ENCODE peak calls at places on chromosomes 7 and 10, in five cellular contexts. J, K, T, E and D are unnamed samples.

GRCh38 chr7:27651702-27652101 is 11.0 kb downstream of the HIBADH start:
- DNase-seq in T (no peak), J (no peak), E (no peak), K (no peak), D (no peak)

GRCh38 chr10:52314822-52315552 is 906 bp downstream of the DKK1 start:
- DNase-seq in K (peak), T (peak), J (no peak), E (no peak), D (no peak)

GRCh38 chr10:78025685-78026364 is 3.5 kb downstream of the POLR3A start:
- DNase-seq in T (no peak), J (no peak), E (no peak), K (no peak), D (no peak)

GRCh38 chr7:75915416-75916156 is 631 bp downstream of the POR start:
- DNase-seq in T (peak), E (no peak), K (peak), J (peak), D (no peak)

GRCh38 chr7:39624202-39624807 is 933 bp downstream of the RALA start:
- DNase-seq in E (no peak), K (peak), J (no peak), T (no peak), D (no peak)

GRCh38 chr7:91183408-91183807 is 80.8 kb upstream of the FZD1 start:
- DNase-seq in T (no peak), J (no peak), E (no peak), K (no peak), D (no peak)

GRCh38 chr7:86911703-86912102 is 147.8 kb downstream of the ELAPOR2 start:
- DNase-seq in E (no peak), K (no peak), T (no peak), J (no peak), D (no peak)

GRCh38 chr10:54854389-54854788 is 53.4 kb upstream of the PCDH15 start:
- DNase-seq in J (no peak), T (no peak), E (no peak), K (no peak), D (no peak)

GRCh38 chr10:49624629-49625028 is 10.8 kb downstream of the CHAT start:
- DNase-seq in K (no peak), E (no peak), T (no peak), J (no peak), D (no peak)

GRCh38 chr7:46707973-46708372 is 786.9 kb upstream of the IGFBP3 start:
- DNase-seq in K (no peak), E (no peak), J (no peak), T (no peak), D (no peak)

GRCh38 chr10:126481181-126481580 is 92.9 kb upstream of the ADAM12 start:
- DNase-seq in K (no peak), T (no peak), E (no peak), J (no peak), D (no peak)

GRCh38 chr7:35545831-35546230 is 149.1 kb downstream of the HERPUD2 start:
- DNase-seq in T (no peak), K (no peak), J (no peak), E (no peak), D (no peak)

GRCh38 chr7:82264752-82265305 is 178.7 kb downstream of the CACNA2D1 start:
- DNase-seq in K (no peak), T (no peak), J (no peak), E (no peak), D (no peak)

GRCh38 chr7:90244909-90245841 is at the start of gene CFAP69:
- DNase-seq in J (peak), E (peak), K (peak), T (peak), D (peak)

GRCh38 chr7:82124445-82124844 is 319.1 kb downstream of the CACNA2D1 start:
- DNase-seq in T (no peak), K (no peak), E (no peak), J (no peak), D (no peak)

GRCh38 chr10:15420858-15421257 is 49.8 kb upstream of the FAM171A1 start:
- DNase-seq in K (no peak), J (no peak), T (no peak), E (no peak), D (no peak)

GRCh38 chr10:93039721-93040120 is 20.9 kb upstream of the CYP26C1 start:
- DNase-seq in K (peak), T (no peak), E (no peak), J (no peak), D (no peak)

GRCh38 chr10:36803229-36803628 is 322.2 kb upstream of the ANKRD30A start:
- DNase-seq in K (no peak), E (no peak), T (no peak), J (no peak), D (no peak)

GRCh38 chr10:29409241-29410051 is 120.6 kb downstream of the LYZL1 start:
- DNase-seq in T (peak), J (peak), E (peak), K (no peak), D (peak)

GRCh38 chr10:102289356-102289755 is 44.0 kb downstream of the GBF1 start:
- DNase-seq in K (no peak), J (no peak), T (no peak), E (no peak), D (no peak)

GRCh38 chr10:93993782-93994668 is at the start of gene PLCE1:
- DNase-seq in E (no peak), J (no peak), K (peak), T (peak), D (no peak)

GRCh38 chr7:84492565-84493034 is 298.0 kb upstream of the SEMA3A start:
- DNase-seq in K (no peak), J (no peak), T (no peak), E (no peak), D (no peak)

GRCh38 chr10:70918851-70919530 is 30.6 kb upstream of the PCBD1 start:
- DNase-seq in K (no peak), J (no peak), T (no peak), E (no peak), D (no peak)

GRCh38 chr10:122140941-122141623 is 130.0 kb upstream of the BTBD16 start:
- DNase-seq in J (no peak), E (peak), K (peak), T (no peak), D (no peak)

GRCh38 chr7:50068026-50068425 is 25.0 kb downstream of the ZPBP start:
- DNase-seq in J (no peak), T (no peak), K (no peak), E (no peak), D (no peak)

GRCh38 chr10:71246591-71247143 is 34.3 kb downstream of the UNC5B start:
- DNase-seq in K (no peak), E (no peak), T (no peak), J (no peak), D (no peak)

DNA sequence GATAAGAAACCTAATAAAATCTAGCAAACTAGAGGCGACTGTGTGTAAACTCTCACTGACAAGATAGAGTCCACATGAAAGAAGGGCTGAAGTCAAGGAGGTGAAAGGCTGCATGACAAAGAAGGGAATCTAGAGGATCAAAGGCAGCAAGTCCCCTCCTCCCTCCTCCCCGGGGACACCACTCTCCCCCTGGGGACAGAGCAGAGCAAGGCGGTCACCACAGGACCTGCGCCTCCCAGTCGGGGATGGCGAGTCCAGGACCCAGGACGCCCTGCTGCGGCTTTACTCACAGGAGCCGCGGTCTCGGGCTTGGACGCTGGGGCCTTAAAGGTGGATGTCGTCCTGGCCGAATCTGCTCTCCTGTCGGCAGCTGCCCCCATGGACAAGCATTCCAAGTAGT is 22.4 kb downstream of the BRI3 start:
- DNase-seq in E (no peak), J (no peak), K (no peak), T (no peak), D (no peak)
- H3K27ac ChIP-seq in E (no peak), J (no peak), K (no peak), T (no peak), D (no peak)

GRCh38 chr10:6563075-6563474 is 17.0 kb downstream of the PRKCQ start:
- DNase-seq in E (no peak), J (no peak), T (peak), K (no peak), D (no peak)
- H3K4me3 ChIP-seq in E (no peak), J (peak), T (peak), K (no peak), D (peak)

DNA sequence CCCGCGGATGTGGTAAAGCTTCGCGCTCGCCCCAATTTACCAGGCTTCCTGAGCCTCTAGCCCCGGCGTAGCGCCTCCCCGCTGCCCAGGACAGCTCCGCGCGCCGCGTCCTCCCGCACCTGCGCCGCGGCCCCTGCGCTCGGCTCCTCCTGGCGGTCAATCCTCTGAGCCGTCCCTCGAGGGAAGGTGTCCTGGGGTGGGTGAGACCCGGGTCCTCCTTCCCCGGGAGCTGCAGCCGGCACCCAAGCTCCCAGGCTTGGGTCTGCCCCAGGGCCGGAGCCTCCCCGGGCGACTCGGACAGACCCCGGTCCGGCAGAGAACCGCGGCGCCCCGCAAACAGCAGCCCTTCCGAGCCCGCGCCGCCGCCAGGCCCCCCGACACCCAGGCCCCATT is 512 bp downstream of the OSBPL3 start:
- DNase-seq in K (peak), E (no peak), T (peak), J (peak), D (peak)
- H3K27ac ChIP-seq in K (no peak), E (no peak), T (peak), J (peak), D (peak)

GRCh38 chr10:114244126-114244525 is 5.1 kb downstream of the VWA2 start:
- DNase-seq in T (no peak), J (no peak), K (no peak), E (no peak), D (no peak)

GRCh38 chr10:114239994-114240345 is 916 bp downstream of the VWA2 start:
- DNase-seq in K (no peak), J (no peak), T (no peak), E (no peak), D (no peak)

GRCh38 chr10:114242235-114242634 is 3.2 kb downstream of the VWA2 start:
- DNase-seq in J (no peak), T (no peak), K (no peak), E (no peak), D (no peak)

GRCh38 chr10:114243661-114244060 is 4.6 kb downstream of the VWA2 start:
- DNase-seq in E (no peak), J (no peak), T (no peak), K (no peak), D (no peak)

GRCh38 chr10:114239117-114239993 is at the start of gene VWA2:
- DNase-seq in J (no peak), K (no peak), E (no peak), T (no peak), D (no peak)
- H3K4me3 ChIP-seq in J (no peak), K (peak), E (peak), T (no peak), D (peak)

GRCh38 chr10:119136084-119136483 is 29.4 kb downstream of the SFXN4 start:
- DNase-seq in K (no peak), T (no peak), J (no peak), E (no peak), D (no peak)

GRCh38 chr10:119140603-119141245 is 24.8 kb downstream of the SFXN4 start:
- DNase-seq in T (no peak), K (no peak), E (no peak), J (no peak), D (no peak)

GRCh38 chr10:119139464-119140067 is 25.9 kb downstream of the SFXN4 start:
- DNase-seq in J (peak), K (peak), T (peak), E (no peak), D (peak)

GRCh38 chr10:119135517-119135890 is 30.0 kb downstream of the SFXN4 start:
- DNase-seq in J (no peak), E (no peak), T (no peak), K (peak), D (no peak)

GRCh38 chr10:119138341-119139306 is 26.9 kb downstream of the SFXN4 start:
- DNase-seq in E (no peak), T (no peak), K (no peak), J (no peak), D (no peak)
- H3K27ac ChIP-seq in E (no peak), T (no peak), K (no peak), J (no peak), D (no peak)

GRCh38 chr10:89391882-89392756 is at the start of gene IFIT1:
- DNase-seq in J (peak), E (peak), T (peak), K (peak), D (peak)

GRCh38 chr10:89390875-89391576 is 1.4 kb upstream of the IFIT1 start:
- DNase-seq in K (no peak), J (no peak), E (no peak), T (no peak), D (no peak)

GRCh38 chr10:89395141-89395540 is 2.7 kb downstream of the IFIT1 start:
- DNase-seq in E (no peak), K (no peak), J (no peak), T (no peak), D (no peak)

GRCh38 chr10:89392974-89393373 is 551 bp downstream of the IFIT1 start:
- DNase-seq in K (peak), E (no peak), T (no peak), J (no peak), D (no peak)

DNA sequence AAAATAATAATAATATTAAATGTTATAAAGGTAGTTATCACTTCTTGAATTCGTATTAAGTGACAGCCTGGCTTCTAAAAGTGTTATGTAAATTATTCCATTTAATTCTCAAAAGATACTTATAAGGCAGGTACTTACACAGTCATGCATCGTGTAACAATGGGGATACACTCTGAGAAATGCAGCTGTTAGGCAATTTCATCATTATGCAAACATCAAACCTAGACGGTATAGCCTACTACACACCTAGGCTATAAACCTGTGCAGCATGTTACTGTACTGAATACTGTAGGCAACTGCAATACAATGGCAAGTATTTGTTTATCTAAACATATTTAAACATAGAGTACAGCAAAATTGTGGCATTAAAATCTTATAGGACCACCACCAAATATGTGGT is 1.5 kb downstream of the IFIT1 start:
- DNase-seq in J (no peak), K (no peak), T (no peak), E (no peak), D (no peak)
- H3K4me3 ChIP-seq in J (no peak), K (peak), T (peak), E (peak), D (no peak)